ENCODE peak calls at places on chromosomes 12 and 14, in ten cellular contexts. A, Q, O, G, X, C, N, E, U and Z are unnamed samples.

GRCh38 chr14:105890474-105891220 is 364.3 kb downstream of the TMEM121 start:
- DNase-seq in A (peak; percentile 59), Q (no peak), U (peak; percentile 4), N (peak; percentile 40), X (no peak), G (no peak), O (no peak), E (no peak), C (no peak), Z (no peak)

GRCh38 chr14:54138354-54139038 is 181.9 kb upstream of the BMP4 start:
- DNase-seq in N (no peak), X (no peak), C (no peak), E (no peak), Q (no peak), U (no peak), G (no peak), A (no peak), O (no peak), Z (no peak)

GRCh38 chr14:100850841-100851585 is 25.1 kb downstream of the MEG3 start:
- DNase-seq in N (peak; percentile 87), C (peak; percentile 71), U (peak; percentile 45), G (no peak), E (peak; percentile 71), X (no peak), O (no peak), Q (peak; percentile 65), A (peak; percentile 78), Z (no peak)

GRCh38 chr12:54251667-54252284 is 28.1 kb downstream of the CBX5 start:
- DNase-seq in U (no peak), G (no peak), N (no peak), A (no peak), O (peak; percentile 33), Q (peak; percentile 56), X (peak; percentile 60), E (no peak), C (no peak), Z (no peak)

GRCh38 chr12:130596241-130596640 is 119.9 kb downstream of the RIMBP2 start:
- DNase-seq in G (no peak), Q (no peak), A (no peak), C (no peak), N (no peak), X (no peak), U (no peak), E (no peak), O (no peak), Z (no peak)

GRCh38 chr14:99348816-99349609 is 77.0 kb upstream of the BCL11B start:
- DNase-seq in E (no peak), A (no peak), O (no peak), U (no peak), C (no peak), G (no peak), Q (no peak), N (no peak), X (no peak), Z (no peak)

GRCh38 chr12:56220611-56221232 is 1.0 kb downstream of the RNF41 start:
- DNase-seq in G (no peak), A (no peak), Q (peak; percentile 41), O (no peak), E (no peak), U (no peak), C (no peak), N (no peak), X (peak; percentile 47), Z (peak; percentile 10)

GRCh38 chr12:110426300-110426910 is 22.9 kb upstream of the ANAPC7 start:
- DNase-seq in Q (no peak), U (no peak), O (no peak), G (no peak), A (no peak), C (no peak), N (no peak), X (peak; percentile 4), E (no peak), Z (no peak)

GRCh38 chr12:124336742-124337520 is 42.0 kb downstream of the RFLNA start:
- DNase-seq in A (no peak), E (no peak), N (no peak), U (no peak), C (no peak), G (no peak), Q (no peak), O (no peak), X (no peak), Z (no peak)

GRCh38 chr12:94874986-94875312 is 128.5 kb downstream of the NDUFA12 start:
- DNase-seq in O (no peak), C (no peak), E (no peak), U (no peak), N (no peak), X (no peak), Q (no peak), A (no peak), G (no peak), Z (no peak)

GRCh38 chr14:104700224-104700623 is 10.8 kb downstream of the INF2 start:
- DNase-seq in N (no peak), G (no peak), C (no peak), U (no peak), X (no peak), O (no peak), A (peak; percentile 87), Q (no peak), E (no peak), Z (no peak)

GRCh38 chr12:131613678-131614077 is 97.2 kb upstream of the SFSWAP start:
- DNase-seq in X (no peak), Q (no peak), C (no peak), A (no peak), G (no peak), O (no peak), E (no peak), U (no peak), N (no peak), Z (no peak)

GRCh38 chr14:20855652-20856291 is 35.4 kb upstream of the RNASE3 start:
- DNase-seq in U (peak; percentile 18), Q (peak; percentile 79), C (peak; percentile 70), O (peak; percentile 22), A (no peak), N (no peak), E (peak; percentile 32), G (no peak), X (peak; percentile 59), Z (no peak)

GRCh38 chr12:129903956-129904769 is at the start of gene TMEM132D:
- DNase-seq in E (no peak), Q (no peak), G (no peak), C (no peak), U (no peak), N (no peak), A (no peak), X (no peak), O (no peak), Z (no peak)

GRCh38 chr12:10021342-10021741 is 9.1 kb upstream of the CLEC9A start:
- DNase-seq in N (no peak), O (no peak), G (no peak), E (no peak), C (no peak), X (no peak), U (no peak), Q (no peak), A (no peak), Z (no peak)
- TF ChIP-seq CTCF in N (no peak), O (no peak), G (no peak), E (no peak), C (no peak), X (no peak), U (no peak), Q (no peak), A (no peak), Z (no peak)

DNA sequence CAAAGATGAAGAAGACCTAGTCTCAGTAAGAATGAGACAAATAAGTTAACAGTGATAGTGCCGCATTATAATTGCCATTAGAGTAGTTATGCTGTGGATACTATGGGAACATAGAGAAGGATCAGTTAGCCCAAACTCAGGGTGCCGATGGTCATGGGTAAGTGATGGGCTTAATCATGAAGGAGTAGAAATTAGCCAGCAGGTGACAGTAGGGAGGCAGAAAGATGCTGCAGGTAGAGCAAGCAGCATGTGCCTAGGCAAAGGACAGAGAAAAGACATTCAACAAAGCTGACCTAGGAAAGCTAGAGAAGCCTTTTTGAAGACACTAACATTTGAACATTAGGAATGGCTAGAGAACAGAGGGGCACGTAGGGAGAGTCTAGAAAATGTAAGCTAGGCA is 30.6 kb upstream of the PTPRQ start:
- DNase-seq in X (no peak), G (no peak), U (no peak), A (no peak), Q (no peak), O (no peak), C (no peak), N (no peak), E (no peak), Z (no peak)
- TF ChIP-seq CTCF in X (peak; percentile 32), G (no peak), U (no peak), A (no peak), Q (no peak), O (no peak), C (no peak), N (no peak), E (no peak), Z (no peak)

DNA sequence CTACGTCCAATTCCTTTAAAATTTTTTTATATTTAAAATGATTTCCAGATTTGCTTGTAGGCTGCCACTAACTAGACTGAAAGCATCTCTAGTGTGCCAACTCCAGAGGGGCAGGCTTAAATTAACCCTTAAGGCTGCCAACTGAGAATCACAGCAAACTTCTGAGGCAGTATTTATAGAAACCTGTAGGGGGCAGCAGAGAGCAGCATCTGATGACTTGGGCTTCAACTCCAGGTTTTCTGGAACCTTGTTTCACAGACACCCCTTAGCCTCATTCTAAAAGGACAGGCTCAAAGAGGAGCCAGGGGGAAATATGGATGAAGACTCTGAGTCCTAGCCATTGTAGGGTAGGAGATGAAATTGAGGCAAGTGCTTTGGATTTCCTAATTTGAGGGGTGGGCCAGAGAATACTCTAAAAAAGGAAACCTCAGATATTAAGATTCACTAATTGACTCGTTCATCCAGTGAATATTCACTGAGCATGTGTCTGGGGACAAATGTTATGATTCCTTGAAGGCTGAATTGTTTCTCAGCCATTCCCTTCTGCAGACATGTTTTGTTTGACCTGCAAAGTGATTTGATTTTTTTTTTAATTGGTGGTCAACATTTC is 63.3 kb upstream of the HSPB8 start:
- DNase-seq in O (peak; percentile 22), G (no peak), U (peak; percentile 15), X (peak; percentile 31), A (no peak), N (no peak), C (peak; percentile 38), E (no peak), Q (peak; percentile 44), Z (no peak)
- TF ChIP-seq CTCF in O (peak; percentile 86), G (peak; percentile 93), U (peak; percentile 76), X (peak; percentile 75), A (peak; percentile 93), N (peak; percentile 83), C (peak; percentile 65), E (peak; percentile 75), Q (peak; percentile 76), Z (peak; percentile 73)

DNA sequence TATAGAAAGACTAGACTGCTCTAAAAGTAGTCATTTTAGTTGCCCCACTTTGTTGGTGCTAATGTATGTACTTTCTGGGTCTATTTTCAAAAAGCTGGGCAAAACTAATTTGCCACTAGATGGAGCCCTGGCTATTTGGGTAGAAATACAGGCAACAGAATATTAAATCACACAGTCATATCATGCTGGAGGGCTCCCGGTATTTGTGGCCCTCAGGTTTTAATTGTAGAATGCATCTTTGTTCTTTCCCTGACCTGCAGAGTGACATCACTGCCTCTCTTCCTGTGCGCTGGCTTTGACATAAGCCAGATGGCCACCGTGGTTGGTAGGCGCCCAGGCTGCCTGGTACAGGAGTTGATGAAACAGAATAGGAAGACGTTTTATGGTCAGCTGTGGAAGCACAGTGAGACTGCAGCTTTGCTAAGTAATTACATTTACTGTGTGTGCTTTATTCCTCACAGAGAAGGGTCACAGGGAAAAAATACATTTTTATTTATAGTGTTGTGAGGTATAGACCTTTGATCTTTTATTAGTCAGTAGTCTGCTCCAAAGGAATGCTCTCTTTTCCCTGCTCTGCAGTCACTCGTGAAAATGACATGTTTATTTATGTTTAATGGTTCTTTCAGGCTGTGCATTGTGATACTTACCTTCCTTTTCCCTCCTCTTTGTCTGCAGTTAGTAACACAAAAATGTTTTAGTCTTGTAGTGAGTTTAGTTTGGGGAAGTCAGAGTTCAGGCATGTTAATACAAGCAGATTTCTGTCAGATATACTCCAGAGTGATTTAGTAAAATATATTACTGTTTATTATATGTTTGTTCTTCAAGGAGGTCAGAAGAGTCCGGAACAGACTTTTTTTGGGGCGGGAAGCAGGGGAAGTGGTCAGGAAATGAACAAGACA is 28.4 kb downstream of the MSRB3 start:
- DNase-seq in U (peak; percentile 49), X (peak; percentile 75), C (no peak), O (no peak), N (no peak), A (no peak), E (no peak), Q (peak; percentile 40), G (no peak), Z (no peak)
- TF ChIP-seq CTCF in U (peak; percentile 31), X (peak; percentile 72), C (no peak), O (peak; percentile 61), N (peak; percentile 14), A (peak; percentile 32), E (no peak), Q (peak; percentile 52), G (no peak), Z (peak; percentile 46)